ENCODE peak calls at places on chromosome 12, in four cellular contexts. I is psoas muscle, N is AG10803, C is sigmoid colon. Q is an unnamed sample.

GRCh38 chr12:6676962-6677361 is 12.2 kb downstream of the ZNF384 start:
- DNase-seq in I (no peak), N (no peak), C (no peak), Q (no peak)

GRCh38 chr12:133225527-133225926 is 10.2 kb downstream of the ANHX start:
- DNase-seq in I (no peak), N (no peak), C (no peak), Q (no peak)

GRCh38 chr12:54352891-54353874 is 11.1 kb downstream of the GPR84 start:
- DNase-seq in I (no peak), N (peak), C (peak), Q (no peak)

GRCh38 chr12:54162741-54163140 is 26.0 kb downstream of the SMUG1 start:
- DNase-seq in I (no peak), N (no peak), C (no peak), Q (no peak)

GRCh38 chr12:50991296-50991695 is 34.9 kb downstream of the SLC11A2 start:
- DNase-seq in I (no peak), N (no peak), C (no peak), Q (no peak)

GRCh38 chr12:20368653-20369163 is 371 bp downstream of the PDE3A start:
- DNase-seq in I (peak), N (peak), C (peak), Q (peak)

GRCh38 chr12:107631715-107632114 is 53.9 kb upstream of the PWP1 start:
- DNase-seq in I (no peak), N (no peak), C (no peak), Q (no peak)

GRCh38 chr12:59087077-59087673 is 166.9 kb upstream of the LRIG3 start:
- DNase-seq in I (no peak), N (peak), C (no peak), Q (no peak)

GRCh38 chr12:58247633-58248032 is 306.3 kb downstream of the ATP23 start:
- DNase-seq in I (no peak), N (no peak), C (no peak), Q (no peak)

GRCh38 chr12:15677207-15677606 is 112.0 kb downstream of the EPS8 start:
- DNase-seq in I (no peak), N (no peak), C (no peak), Q (no peak)

GRCh38 chr12:105220929-105221290 is 15.1 kb downstream of the APPL2 start:
- DNase-seq in I (no peak), N (no peak), C (no peak), Q (no peak)

GRCh38 chr12:4283512-4284255 is 10.1 kb downstream of the CCND2 start:
- DNase-seq in I (no peak), N (no peak), C (no peak), Q (no peak)

GRCh38 chr12:109053382-109054123 is 1.2 kb downstream of the USP30 start:
- DNase-seq in I (no peak), N (no peak), C (no peak), Q (no peak)

GRCh38 chr12:115088995-115089841 is 405.2 kb upstream of the TBX3 start:
- DNase-seq in I (peak), N (no peak), C (no peak), Q (no peak)

GRCh38 chr12:10715491-10715890 is 7.6 kb downstream of the YBX3 start:
- DNase-seq in I (no peak), N (no peak), C (no peak), Q (no peak)

GRCh38 chr12:29782285-29782820 is 1.4 kb downstream of the TMTC1 start:
- DNase-seq in I (no peak), N (peak), C (no peak), Q (no peak)

GRCh38 chr12:130651188-130651587 is 64.9 kb downstream of the RIMBP2 start:
- DNase-seq in I (no peak), N (no peak), C (peak), Q (no peak)

GRCh38 chr12:118536306-118536900 is 160.0 kb downstream of the SUDS3 start:
- DNase-seq in I (no peak), N (no peak), C (no peak), Q (no peak)

GRCh38 chr12:119068129-119068856 is 87.0 kb downstream of the SRRM4 start:
- DNase-seq in I (no peak), N (no peak), C (no peak), Q (no peak)

GRCh38 chr12:123141615-123142517 is 9.0 kb downstream of the PITPNM2 start:
- DNase-seq in I (peak), N (peak), C (peak), Q (peak)

GRCh38 chr12:6861391-6861790 is 5.9 kb upstream of the TPI1 start:
- DNase-seq in I (no peak), N (no peak), C (no peak), Q (no peak)

GRCh38 chr12:47400251-47400650 is 305.6 kb downstream of the RPAP3 start:
- DNase-seq in I (no peak), N (peak), C (no peak), Q (no peak)

GRCh38 chr12:10607885-10608458 is 5.4 kb downstream of the MAGOHB start:
- DNase-seq in I (no peak), N (peak), C (no peak), Q (no peak)

GRCh38 chr12:111426341-111427185 is 20.8 kb downstream of the SH2B3 start:
- DNase-seq in I (no peak), N (no peak), C (no peak), Q (no peak)

GRCh38 chr12:18581232-18581962 is 156.4 kb downstream of the PLCZ1 start:
- DNase-seq in I (no peak), N (no peak), C (no peak), Q (no peak)

GRCh38 chr12:93798279-93798678 is 121.1 kb downstream of the CRADD start:
- DNase-seq in I (no peak), N (no peak), C (no peak), Q (no peak)

GRCh38 chr12:66587912-66588311 is 91.0 kb downstream of the GRIP1 start:
- DNase-seq in I (no peak), N (no peak), C (no peak), Q (no peak)

GRCh38 chr12:72264548-72265175 is 7.5 kb upstream of the TRHDE start:
- DNase-seq in I (no peak), N (no peak), C (no peak), Q (no peak)

GRCh38 chr12:58966939-58967338 is 46.6 kb upstream of the LRIG3 start:
- DNase-seq in I (no peak), N (peak), C (no peak), Q (no peak)

GRCh38 chr12:57236224-57236924 is 6.9 kb downstream of the SHMT2 start:
- DNase-seq in I (peak), N (no peak), C (no peak), Q (peak)

GRCh38 chr12:100077367-100077766 is 65.3 kb downstream of the BLTP3B start:
- DNase-seq in I (no peak), N (peak), C (no peak), Q (no peak)

GRCh38 chr12:51358496-51358895 is 12.0 kb upstream of the CELA1 start:
- DNase-seq in I (no peak), N (no peak), C (no peak), Q (no peak)

GRCh38 chr12:111429760-111430417 is 24.2 kb downstream of the SH2B3 start:
- DNase-seq in I (no peak), N (no peak), C (no peak), Q (no peak)

GRCh38 chr12:101045486-101046474 is 164.3 kb downstream of the SLC5A8 start:
- DNase-seq in I (no peak), N (peak), C (no peak), Q (no peak)

GRCh38 chr12:68157295-68157871 is 2.2 kb downstream of the IFNG start:
- DNase-seq in I (no peak), N (no peak), C (no peak), Q (no peak)

DNA sequence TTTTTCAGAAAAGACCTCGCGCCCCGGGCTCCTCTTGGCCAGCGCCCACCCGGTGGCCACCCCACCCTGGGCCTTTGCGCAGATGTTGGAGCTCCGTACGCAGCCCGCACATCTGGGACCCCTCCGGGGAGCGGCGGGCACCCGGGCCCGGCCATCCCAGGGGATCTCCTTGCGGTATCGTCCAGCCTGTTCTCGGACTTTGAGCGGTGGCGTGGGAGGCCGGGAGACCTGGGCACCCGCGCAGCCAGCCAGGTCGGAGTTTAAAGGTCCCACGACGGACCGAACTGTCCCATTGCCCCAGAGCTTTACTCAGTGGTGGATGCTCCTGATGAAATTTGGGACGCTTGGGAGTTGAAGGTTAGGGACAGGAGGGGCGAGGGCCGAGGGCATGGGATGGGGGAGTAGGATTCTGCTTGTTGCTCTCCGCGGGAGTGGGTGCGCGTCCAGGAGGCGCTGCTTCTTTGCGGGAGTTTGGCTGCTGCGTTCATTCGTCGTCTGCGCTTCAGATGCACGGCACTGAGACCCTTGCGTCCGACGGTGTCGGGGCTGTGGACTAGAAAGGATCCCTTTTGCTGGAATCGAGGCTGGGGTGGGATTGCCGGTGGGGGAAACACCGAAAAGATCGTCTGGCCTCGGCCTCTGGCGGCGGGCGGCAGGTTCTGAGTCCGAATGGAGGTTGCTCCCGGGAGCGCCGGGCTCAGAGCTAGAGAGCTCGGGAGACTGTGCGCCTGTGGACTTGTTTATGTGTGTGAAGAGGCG is 1.4 kb downstream of the NTF3 start:
- DNase-seq in I (no peak), N (peak), C (no peak), Q (no peak)
- H3K4me3 ChIP-seq in I (peak), N (peak), C (peak), Q (peak)

DNA sequence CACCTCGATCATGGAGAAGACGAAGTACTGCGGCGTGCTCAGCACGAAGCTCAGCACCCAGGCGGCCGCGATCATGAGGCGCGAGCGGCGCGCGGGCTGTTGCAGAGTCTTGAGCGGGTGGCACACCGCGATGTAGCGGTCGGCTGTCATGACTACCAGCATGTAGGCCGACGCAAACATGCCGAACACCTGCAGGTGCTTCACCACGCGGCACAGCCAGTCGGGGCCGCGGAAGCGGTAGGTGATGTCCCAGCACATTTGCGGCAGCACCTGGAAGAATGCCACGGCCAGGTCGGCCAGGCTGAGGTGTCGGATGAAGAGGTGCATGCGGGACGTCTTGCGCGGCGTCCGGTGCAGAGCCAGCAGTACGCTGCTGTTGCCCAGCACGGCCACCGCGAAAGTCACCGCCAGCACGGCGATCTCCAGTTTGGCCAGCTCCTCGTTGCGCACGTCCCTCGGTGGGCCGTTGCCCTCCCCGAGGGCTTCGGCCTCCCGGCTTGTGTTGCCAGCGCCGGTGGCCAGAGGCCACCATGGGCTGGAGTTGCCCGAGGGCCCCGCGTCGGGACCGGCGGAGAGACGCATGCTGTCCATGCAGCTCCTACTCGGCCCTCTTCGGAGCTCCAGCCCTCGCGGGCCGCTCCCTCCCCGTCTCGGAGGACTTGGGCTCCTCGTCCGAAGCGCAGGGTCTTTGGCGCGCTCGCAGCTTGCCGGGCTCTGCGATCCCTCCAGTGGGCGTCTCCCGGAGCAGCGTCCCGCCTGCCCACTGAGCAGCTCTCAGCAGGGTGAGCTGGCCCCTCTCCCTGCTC is 543 bp downstream of the AVPR1A start:
- DNase-seq in I (peak), N (no peak), C (no peak), Q (peak)
- H3K4me3 ChIP-seq in I (peak), N (peak), C (peak), Q (peak)

GRCh38 chr12:75409833-75410232 is 18.9 kb downstream of the GLIPR1L2 start:
- DNase-seq in I (no peak), N (no peak), C (no peak), Q (no peak)

GRCh38 chr12:75414671-75415070 is 23.8 kb downstream of the GLIPR1L2 start:
- DNase-seq in I (no peak), N (peak), C (no peak), Q (no peak)
- H3K4me3 ChIP-seq in I (no peak), N (no peak), C (no peak), Q (no peak)

DNA sequence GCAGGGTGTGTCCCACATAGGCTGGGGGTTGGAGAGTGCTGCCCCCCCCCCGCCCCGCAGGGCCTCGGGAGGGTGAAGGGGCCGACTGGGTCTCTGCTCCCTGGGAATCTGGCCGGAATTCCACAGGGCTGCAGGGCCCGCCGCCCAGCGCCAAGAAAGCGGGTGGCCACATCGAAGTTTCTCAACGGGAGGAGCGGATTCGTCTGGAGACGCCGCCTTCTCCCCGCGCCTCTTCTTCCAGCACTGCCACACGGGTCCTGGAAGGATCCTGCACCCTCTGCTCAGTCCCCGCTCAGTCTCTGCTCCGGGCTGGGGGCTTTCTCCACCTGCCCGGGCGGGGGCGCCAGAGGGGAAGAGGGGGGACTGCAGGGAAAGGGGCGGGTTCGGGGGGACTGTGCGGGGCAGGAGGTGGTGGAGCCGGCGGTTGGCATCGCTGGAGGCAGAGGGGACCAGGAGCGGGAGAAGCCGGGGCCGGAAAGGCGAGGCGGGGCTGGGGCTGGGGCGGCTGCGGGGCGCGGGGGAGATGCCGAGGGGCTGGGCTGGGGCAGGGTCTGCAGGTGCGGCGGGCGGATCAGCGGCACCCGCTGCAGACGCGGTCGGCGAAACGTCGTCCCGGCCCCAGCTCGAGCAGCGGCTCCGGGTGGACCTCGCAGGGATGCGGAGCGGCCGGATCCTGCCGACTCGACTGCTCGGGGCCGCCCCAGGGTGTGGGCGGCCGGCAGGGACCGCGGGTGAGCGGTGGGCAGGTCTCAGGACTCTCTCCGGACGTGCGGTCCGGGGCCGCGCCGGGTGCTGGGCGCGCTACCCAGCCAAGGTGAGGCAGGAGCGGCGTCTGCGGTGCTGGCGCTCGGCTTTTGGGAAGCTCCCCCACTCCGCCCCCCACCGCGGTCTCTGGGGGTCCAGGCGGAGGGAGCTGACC is 811.4 kb upstream of the TMEM132C start:
- DNase-seq in I (no peak), N (no peak), C (no peak), Q (peak)
- H3K4me3 ChIP-seq in I (no peak), N (peak), C (peak), Q (peak)

DNA sequence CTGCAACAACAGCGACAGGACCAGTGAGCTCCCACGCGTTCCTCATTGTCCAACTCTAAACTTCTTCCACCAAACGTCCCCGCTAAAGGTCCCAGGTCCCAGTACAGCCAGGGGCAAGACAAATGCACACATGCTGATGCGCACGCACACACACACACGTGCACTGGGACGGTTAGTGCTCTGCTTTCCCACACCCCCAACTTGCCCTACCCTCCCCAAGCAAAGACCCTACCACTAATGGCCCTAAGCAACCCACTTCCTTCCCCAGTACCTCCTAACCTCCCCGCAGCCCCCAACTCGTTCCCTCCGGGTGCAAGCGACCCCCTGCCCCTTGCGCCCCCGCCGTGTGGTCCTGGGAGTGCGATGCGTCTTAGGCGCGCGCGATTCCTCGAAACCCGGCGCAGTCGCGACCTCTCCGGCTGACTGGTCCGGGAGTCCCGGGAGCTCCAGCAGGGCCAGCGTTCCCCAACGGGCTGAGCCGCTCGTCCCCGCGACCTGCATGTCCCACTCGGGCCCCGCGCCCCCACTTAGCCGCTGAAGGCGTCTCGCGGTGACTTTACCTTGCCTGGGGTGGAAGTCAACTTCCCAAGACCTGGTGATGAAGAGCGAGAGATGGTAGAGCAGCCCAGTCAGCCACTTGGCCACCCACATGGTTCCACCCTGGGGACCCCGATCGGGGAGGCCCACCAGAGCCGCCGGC is 582 bp downstream of the ADAMTS20 start:
- DNase-seq in I (no peak), N (no peak), C (no peak), Q (no peak)
- H3K4me3 ChIP-seq in I (peak), N (no peak), C (no peak), Q (no peak)

GRCh38 chr12:95607642-95608041 is 56.4 kb upstream of the USP44 start:
- DNase-seq in I (no peak), N (no peak), C (no peak), Q (no peak)
- H3K4me3 ChIP-seq in I (no peak), N (no peak), C (no peak), Q (no peak)

GRCh38 chr12:79006306-79006705 is 141.7 kb downstream of the SYT1 start:
- DNase-seq in I (no peak), N (peak), C (no peak), Q (no peak)
- H3K4me3 ChIP-seq in I (no peak), N (no peak), C (no peak), Q (no peak)

GRCh38 chr12:77253321-77253720 is 188.0 kb upstream of the E2F7 start:
- DNase-seq in I (no peak), N (no peak), C (no peak), Q (no peak)
- H3K4me3 ChIP-seq in I (no peak), N (no peak), C (no peak), Q (no peak)

DNA sequence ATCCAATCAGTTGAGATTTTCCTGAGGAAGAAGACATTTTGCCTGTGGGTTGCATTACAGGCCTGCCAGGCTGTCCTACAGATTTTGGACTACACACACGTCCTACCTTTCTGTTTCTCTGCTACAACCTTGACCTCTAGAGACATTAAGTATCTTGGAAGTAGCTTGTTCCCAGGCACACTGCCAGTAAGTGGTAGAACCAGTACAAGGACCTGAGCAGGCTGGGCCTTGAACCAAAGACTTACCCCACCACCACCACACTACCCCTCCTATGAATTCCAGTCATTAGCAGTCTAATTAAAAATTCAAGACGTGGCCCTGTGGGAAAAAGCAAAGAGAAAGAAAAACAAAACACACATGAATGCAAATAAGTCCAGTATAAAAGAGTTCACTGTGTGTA is 74.1 kb upstream of the ST8SIA1 start:
- DNase-seq in I (no peak), N (no peak), C (no peak), Q (no peak)
- H3K4me3 ChIP-seq in I (no peak), N (no peak), C (no peak), Q (no peak)

Q was measured in aorta.